ENCODE peak calls at places on chromosomes 4 and X, in five cellular contexts. I, Q, W, V and G are unnamed samples. For H4K20me1, the result is how much of the 10 kb centered on the place peaks cover.

GRCh38 chrX:19627081-19627480 is 111.8 kb upstream of the MAP3K15 start:
- DNase-seq in I (no peak), Q (no peak), W (no peak), V (no peak), G (no peak)

GRCh38 chrX:24285082-24285481 is 28.8 kb downstream of the SUPT20HL2 start:
- DNase-seq in I (no peak), Q (no peak), W (no peak), V (no peak), G (no peak)

GRCh38 chr4:183154701-183155391 is 55.8 kb downstream of the WWC2 start:
- DNase-seq in I (no peak), Q (no peak), W (no peak), V (peak), G (no peak)

GRCh38 chr4:176492648-176493302 is 173.0 kb downstream of the SPCS3 start:
- DNase-seq in I (no peak), Q (no peak), W (no peak), V (no peak), G (peak)

GRCh38 chr4:184845367-184846011 is 19.7 kb upstream of the ACSL1 start:
- DNase-seq in I (no peak), Q (no peak), W (no peak), V (peak), G (no peak)

GRCh38 chr4:150593996-150594395 is 12.0 kb downstream of the MAB21L2 start:
- DNase-seq in I (no peak), Q (no peak), W (peak), V (no peak), G (no peak)

GRCh38 chrX:151902813-151903591 is 9.7 kb upstream of the MAGEA4 start:
- DNase-seq in I (peak), Q (no peak), W (peak), V (peak), G (no peak)

GRCh38 chrX:139203681-139204575 is 326.6 kb upstream of the F9 start:
- DNase-seq in I (no peak), Q (peak), W (no peak), V (no peak), G (no peak)

GRCh38 chr4:24382381-24382780 is 202.0 kb downstream of the DHX15 start:
- DNase-seq in I (no peak), Q (no peak), W (no peak), V (peak), G (no peak)

GRCh38 chr4:173217727-173218126 is 49.1 kb downstream of the GALNT7 start:
- DNase-seq in I (no peak), Q (no peak), W (peak), V (no peak), G (no peak)

GRCh38 chr4:55444822-55445221 is 49.1 kb downstream of the TMEM165 start:
- DNase-seq in I (peak), Q (no peak), W (peak), V (peak), G (no peak)

GRCh38 chr4:48093949-48094550 is 40.0 kb downstream of the TXK start:
- DNase-seq in I (no peak), Q (no peak), W (peak), V (no peak), G (no peak)

GRCh38 chr4:103498161-103499070 is 221.4 kb downstream of the TACR3 start:
- DNase-seq in I (no peak), Q (no peak), W (no peak), V (no peak), G (peak)

GRCh38 chr4:46392421-46392820 is 2.5 kb upstream of the GABRA2 start:
- DNase-seq in I (no peak), Q (no peak), W (no peak), V (no peak), G (no peak)

GRCh38 chr4:20474119-20474518 is 222.4 kb downstream of the SLIT2 start:
- DNase-seq in I (no peak), Q (no peak), W (no peak), V (no peak), G (no peak)
- TF ChIP-seq ZNF274 in I (no peak), Q (no peak), W (no peak), V (no peak), G (no peak)

DNA sequence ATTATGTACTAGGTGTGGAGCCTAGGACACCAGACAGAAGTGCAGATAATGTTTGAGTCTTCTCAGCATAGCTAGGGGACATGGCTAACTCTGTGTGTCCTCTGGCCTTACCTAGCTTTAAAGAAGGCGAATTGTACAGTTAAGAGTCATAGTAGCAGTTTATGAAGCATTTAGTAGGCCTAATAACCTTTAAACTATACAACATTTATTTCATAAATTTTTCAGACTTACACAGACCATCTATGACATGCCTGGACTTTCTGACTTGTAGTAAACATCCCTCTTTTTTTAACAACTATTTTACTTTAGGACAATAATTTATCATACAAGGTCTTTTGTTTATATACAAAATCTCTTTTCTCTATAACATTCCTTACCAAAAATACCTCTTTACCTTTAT is 37.4 kb downstream of the ETNPPL start:
- DNase-seq in I (peak), Q (no peak), W (no peak), V (no peak), G (no peak)
- H4K20me1 ChIP-seq in I (under half), Q (under half), W (under half), V (under half), G (under half)

GRCh38 chr4:8855781-8856245 is 15.8 kb downstream of the HMX1 start:
- DNase-seq in I (no peak), Q (peak), W (no peak), V (no peak), G (no peak)
- TF ChIP-seq ZNF274 in I (no peak), Q (no peak), W (no peak), V (no peak), G (no peak)

DNA sequence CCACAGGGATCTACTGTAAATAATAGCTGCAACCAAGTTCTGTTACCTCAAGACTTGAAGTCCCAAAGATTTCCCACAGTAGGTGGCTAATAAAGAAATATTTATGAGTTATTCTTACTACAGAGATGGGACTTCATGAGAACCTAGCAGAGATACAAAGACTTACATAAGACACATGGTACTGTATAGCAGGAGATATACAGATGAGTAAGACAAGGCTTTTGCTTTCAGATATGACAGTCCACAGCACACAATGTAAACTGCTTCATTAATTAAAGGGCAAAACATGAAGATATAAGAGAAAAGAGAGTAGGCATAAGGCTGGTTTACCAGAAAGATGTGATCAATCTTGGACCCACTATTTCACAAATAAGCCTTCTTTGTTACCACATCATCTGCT is 6.6 kb downstream of the ANKRD17 start:
- DNase-seq in I (no peak), Q (no peak), W (no peak), V (no peak), G (no peak)
- H4K20me1 ChIP-seq in I (under half), Q (under half), W (under half), V (half or more), G (under half)

GRCh38 chr4:40769266-40769665 is 19.5 kb downstream of the NSUN7 start:
- DNase-seq in I (no peak), Q (no peak), W (no peak), V (no peak), G (no peak)

DNA sequence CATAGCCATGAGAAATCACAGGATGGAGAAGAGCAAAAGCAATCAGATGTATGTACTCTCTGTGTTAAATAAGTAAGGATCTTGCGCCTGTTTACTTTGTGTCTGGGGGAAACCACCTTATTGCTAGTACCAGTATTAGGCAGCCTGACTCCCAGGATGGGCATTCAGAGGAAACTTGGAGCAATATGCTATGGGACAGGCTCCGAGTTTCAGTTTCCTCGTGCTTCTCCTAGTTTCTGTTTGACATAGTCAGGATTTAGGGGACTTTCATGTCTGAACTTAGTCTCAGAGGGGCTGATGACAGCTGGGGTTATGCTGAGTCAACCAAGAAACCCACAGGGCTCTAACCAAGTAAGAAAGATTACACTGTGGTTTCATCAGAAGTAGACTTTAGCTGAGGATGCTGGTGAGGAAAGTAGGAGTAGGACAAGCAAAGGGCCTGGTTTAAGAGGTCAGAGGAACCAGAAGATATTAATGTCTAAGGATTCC is 13.5 kb downstream of the NSUN7 start:
- DNase-seq in I (peak), Q (no peak), W (peak), V (no peak), G (peak)
- TF ChIP-seq ZNF274 in I (no peak), Q (no peak), W (no peak), V (no peak), G (no peak)

GRCh38 chrX:153339662-153340061 is 5.7 kb downstream of the ZNF275 start:
- DNase-seq in I (no peak), Q (no peak), W (peak), V (no peak), G (no peak)

GRCh38 chrX:153338836-153339235 is 4.9 kb downstream of the ZNF275 start:
- DNase-seq in I (no peak), Q (no peak), W (no peak), V (no peak), G (no peak)

GRCh38 chrX:153336128-153336894 is 2.4 kb downstream of the ZNF275 start:
- DNase-seq in I (no peak), Q (no peak), W (no peak), V (no peak), G (no peak)

GRCh38 chrX:153334654-153335295 is 822 bp downstream of the ZNF275 start:
- DNase-seq in I (no peak), Q (no peak), W (no peak), V (no peak), G (no peak)

GRCh38 chrX:153336988-153337387 is 3.0 kb downstream of the ZNF275 start:
- DNase-seq in I (no peak), Q (no peak), W (no peak), V (no peak), G (no peak)
- H4K20me1 ChIP-seq in I (under half), Q (under half), W (under half), V (under half), G (under half)

DNA sequence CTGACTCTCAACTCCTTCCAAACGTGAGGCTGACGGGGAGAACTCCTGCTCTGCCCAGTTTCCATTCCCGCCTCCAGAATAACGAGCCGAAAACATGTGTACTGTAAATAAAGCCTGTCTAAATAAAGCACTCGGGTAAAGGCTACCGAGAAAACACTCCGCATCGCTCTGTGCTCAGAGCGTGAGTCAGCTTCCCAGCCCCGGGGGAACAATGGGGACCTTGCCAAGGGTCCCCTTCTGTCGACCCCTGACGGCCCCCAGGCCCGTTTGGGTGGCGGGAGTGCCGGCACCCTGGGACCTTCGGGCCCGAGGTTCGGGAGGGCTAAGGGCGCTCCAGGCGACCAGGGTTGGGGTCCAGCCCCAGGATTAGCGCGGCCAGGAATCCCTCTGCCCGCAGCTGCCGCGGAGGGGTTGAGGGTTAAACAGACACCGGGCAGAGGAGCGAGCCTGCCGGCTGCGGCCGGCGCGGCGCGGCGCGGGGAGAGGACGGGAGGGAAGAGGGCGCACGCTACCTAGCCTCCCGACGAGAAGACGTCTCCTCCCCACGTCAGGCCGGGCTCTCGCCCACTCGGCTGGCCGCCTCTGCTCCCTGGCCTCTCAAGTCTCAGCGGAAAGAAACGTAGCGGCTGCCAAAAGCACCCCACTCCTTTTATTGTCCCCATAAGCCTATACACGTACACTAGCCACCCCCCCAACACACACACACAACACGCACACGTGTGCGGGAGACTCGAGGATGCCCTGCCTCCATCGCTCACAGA is 85.5 kb downstream of the BCOR start:
- DNase-seq in I (no peak), Q (peak), W (no peak), V (peak), G (no peak)
- TF ChIP-seq ZNF274 in I (no peak), Q (no peak), W (no peak), V (no peak), G (no peak)

GRCh38 chrX:40987413-40987812 is 97.8 kb upstream of the USP9X start:
- DNase-seq in I (no peak), Q (no peak), W (peak), V (no peak), G (no peak)
- H4K20me1 ChIP-seq in I (under half), Q (under half), W (under half), V (under half), G (under half)